ENCODE peak calls at places on chromosomes 11 and 22, in six cellular contexts. C, D, I, J, W and Q are unnamed samples.

GRCh38 chr11:69489031-69489745 is 7.7 kb downstream of the LINC01488 start:
- DNase-seq in D (no peak), I (no peak), C (no peak), W (no peak), J (no peak), Q (no peak)

GRCh38 chr11:122145715-122146274 is 29.8 kb upstream of the BLID start:
- DNase-seq in J (no peak), W (no peak), C (no peak), D (no peak), I (no peak), Q (no peak)

GRCh38 chr11:75273989-75274391 is 33.4 kb downstream of the TPBGL start:
- DNase-seq in I (no peak), J (no peak), W (no peak), D (no peak), C (no peak), Q (no peak)

GRCh38 chr22:24695958-24696511 is 78.5 kb downstream of the PIWIL3 start:
- DNase-seq in I (peak), D (no peak), C (no peak), W (no peak), J (peak), Q (no peak)

GRCh38 chr11:102757823-102758549 is 22.4 kb downstream of the MMP10 start:
- DNase-seq in J (peak), D (no peak), W (no peak), C (no peak), I (no peak), Q (no peak)

GRCh38 chr11:75931124-75931523 is 116.1 kb downstream of the UVRAG start:
- DNase-seq in J (peak), C (no peak), W (no peak), D (no peak), I (no peak), Q (no peak)

GRCh38 chr11:58675344-58676155 is 53.1 kb downstream of the CNTF start:
- DNase-seq in I (peak), J (peak), W (peak), C (peak), D (no peak), Q (peak)

GRCh38 chr11:69075421-69076128 is 26.8 kb downstream of the TPCN2 start:
- DNase-seq in J (peak), C (no peak), W (no peak), D (no peak), I (no peak), Q (peak)

GRCh38 chr11:78344114-78344513 is 73.5 kb downstream of the GAB2 start:
- DNase-seq in W (no peak), C (no peak), D (no peak), J (no peak), I (no peak), Q (no peak)

GRCh38 chr11:64016512-64016911 is 19.2 kb upstream of the FLRT1 start:
- DNase-seq in W (no peak), D (no peak), C (no peak), I (no peak), J (no peak), Q (no peak)

GRCh38 chr11:29957406-29957805 is 59.4 kb downstream of the KCNA4 start:
- DNase-seq in I (no peak), W (no peak), D (no peak), C (peak), J (no peak), Q (no peak)

GRCh38 chr11:3028808-3029207 is 28.4 kb downstream of the CARS1 start:
- DNase-seq in W (no peak), J (no peak), I (peak), D (no peak), C (no peak), Q (no peak)

GRCh38 chr11:11450744-11451362 is 97.8 kb upstream of the CSNK2A3 start:
- DNase-seq in J (peak), D (no peak), C (no peak), W (no peak), I (no peak), Q (no peak)

GRCh38 chr22:49670610-49671330 is 156.9 kb downstream of the BRD1 start:
- DNase-seq in D (no peak), W (no peak), C (peak), J (no peak), I (no peak), Q (no peak)

GRCh38 chr11:26287067-26287518 is 44.8 kb upstream of the ANO3 start:
- DNase-seq in D (no peak), J (no peak), W (no peak), C (no peak), I (no peak), Q (no peak)

GRCh38 chr11:47259178-47259977 is 1.6 kb downstream of the NR1H3 start:
- DNase-seq in D (no peak), W (peak), J (no peak), I (peak), C (peak), Q (no peak)

GRCh38 chr11:126113012-126113411 is 50.3 kb upstream of the CDON start:
- DNase-seq in I (no peak), D (no peak), C (no peak), W (no peak), J (no peak), Q (no peak)

GRCh38 chr11:111819161-111820058 is 52.0 kb downstream of the ALG9 start:
- DNase-seq in W (peak), D (no peak), I (no peak), J (peak), C (peak), Q (no peak)

GRCh38 chr11:108713076-108713790 is 48.4 kb downstream of the DDX10 start:
- DNase-seq in J (no peak), C (no peak), W (no peak), I (no peak), D (no peak), Q (no peak)

GRCh38 chr11:75450826-75451783 is 18.1 kb upstream of the KLHL35 start:
- DNase-seq in C (peak), J (no peak), D (no peak), I (no peak), W (no peak), Q (no peak)

GRCh38 chr22:32648486-32648885 is 153.0 kb upstream of the TIMP3 start:
- DNase-seq in D (no peak), I (no peak), J (no peak), C (no peak), W (no peak), Q (no peak)

GRCh38 chr22:32646476-32646875 is 155.0 kb upstream of the TIMP3 start:
- DNase-seq in I (no peak), J (no peak), C (no peak), D (no peak), W (no peak), Q (no peak)

GRCh38 chr22:32643246-32643645 is 158.3 kb upstream of the TIMP3 start:
- DNase-seq in D (no peak), I (no peak), W (no peak), C (no peak), J (no peak), Q (no peak)

GRCh38 chr22:32649515-32650200 is 151.8 kb upstream of the TIMP3 start:
- DNase-seq in D (no peak), C (no peak), I (no peak), J (no peak), W (no peak), Q (peak)

DNA sequence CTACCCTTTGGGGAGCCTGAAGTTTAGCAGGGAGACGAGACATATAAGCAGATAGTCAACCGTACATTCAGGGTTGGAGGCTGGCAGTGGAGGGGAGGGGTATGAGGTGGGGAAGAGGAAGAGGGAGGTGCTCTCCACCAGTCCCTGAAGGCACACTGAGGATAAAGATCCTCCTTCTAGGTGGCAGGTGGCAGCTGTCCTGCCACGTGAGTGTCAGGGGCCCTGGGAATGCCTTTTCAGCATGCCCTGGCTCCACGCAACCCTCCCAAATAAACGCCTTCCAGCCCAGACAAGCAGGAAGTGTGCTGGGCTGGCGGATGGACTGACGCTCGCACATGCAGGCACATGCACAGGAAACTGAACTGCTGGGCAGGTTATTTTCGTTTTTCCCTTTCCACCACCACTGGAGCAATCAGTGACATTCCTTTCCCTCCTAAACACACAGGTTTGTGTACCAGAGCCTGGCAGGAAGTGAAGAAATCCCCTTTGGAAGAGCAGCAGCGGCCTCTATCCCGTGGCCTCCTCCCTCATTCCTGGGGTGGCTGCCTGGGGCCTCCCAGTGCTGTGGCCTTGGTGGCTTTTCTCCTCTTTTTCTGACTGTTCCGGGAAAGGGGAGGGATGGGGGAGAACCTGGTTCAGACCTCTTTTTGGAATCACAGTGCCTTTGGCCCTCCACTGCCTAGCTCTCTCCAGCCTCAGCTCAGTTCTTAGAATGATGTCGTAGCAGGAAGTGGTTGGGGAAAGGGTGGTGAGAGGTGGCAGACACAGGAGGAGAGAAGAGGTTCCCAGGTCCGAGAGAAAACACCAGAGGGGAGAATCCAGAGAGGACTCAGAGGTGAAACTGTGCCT is 157.0 kb upstream of the TIMP3 start:
- DNase-seq in D (no peak), W (peak), C (no peak), I (peak), J (no peak), Q (no peak)
- H3K27ac ChIP-seq in D (no peak), W (peak), C (no peak), I (peak), J (peak), Q (peak)

GRCh38 chr11:96150609-96151008 is 192.4 kb downstream of the MAML2 start:
- DNase-seq in C (no peak), I (no peak), D (no peak), W (no peak), J (no peak), Q (no peak)
- H3K27ac ChIP-seq in C (no peak), I (no peak), D (no peak), W (peak), J (peak), Q (no peak)

GRCh38 chr11:1220941-1221721 is 1.7 kb upstream of the MUC5B start:
- DNase-seq in W (no peak), J (no peak), C (no peak), I (no peak), D (no peak), Q (no peak)

GRCh38 chr11:1218788-1219445 is 3.9 kb upstream of the MUC5B start:
- DNase-seq in D (no peak), W (no peak), C (no peak), I (no peak), J (no peak), Q (no peak)

GRCh38 chr11:1218256-1218787 is 4.5 kb upstream of the MUC5B start:
- DNase-seq in D (no peak), C (no peak), W (no peak), I (no peak), J (no peak), Q (no peak)

GRCh38 chr11:1219836-1220810 is 2.7 kb upstream of the MUC5B start:
- DNase-seq in J (no peak), I (no peak), W (no peak), C (no peak), D (no peak), Q (no peak)

GRCh38 chr11:1219446-1219835 is 3.4 kb upstream of the MUC5B start:
- DNase-seq in J (no peak), D (no peak), W (no peak), C (no peak), I (no peak), Q (no peak)
- H3K27ac ChIP-seq in J (no peak), D (no peak), W (peak), C (peak), I (no peak), Q (no peak)

GRCh38 chr22:44311855-44312170 is 938 bp downstream of the SHISAL1 start:
- DNase-seq in J (no peak), C (no peak), W (no peak), D (no peak), I (no peak), Q (no peak)

GRCh38 chr22:44311104-44311854 is 1.5 kb downstream of the SHISAL1 start:
- DNase-seq in W (no peak), I (no peak), J (no peak), C (no peak), D (no peak), Q (no peak)

GRCh38 chr22:44313385-44314006 is 745 bp upstream of the SHISAL1 start:
- DNase-seq in C (no peak), J (no peak), D (no peak), W (no peak), I (no peak), Q (no peak)

GRCh38 chr22:44314425-44315067 is 1.8 kb upstream of the SHISAL1 start:
- DNase-seq in J (no peak), W (no peak), D (no peak), I (peak), C (no peak), Q (no peak)

GRCh38 chr22:44312766-44313165 is at the start of gene SHISAL1:
- DNase-seq in W (no peak), I (no peak), D (no peak), C (no peak), J (no peak), Q (no peak)
- H3K27ac ChIP-seq in W (no peak), I (no peak), D (no peak), C (no peak), J (no peak), Q (no peak)

GRCh38 chr11:124875401-124875800 is 10.2 kb downstream of the ROBO3 start:
- DNase-seq in J (no peak), D (no peak), I (no peak), W (no peak), C (no peak), Q (no peak)

GRCh38 chr11:124877631-124878496 is 12.6 kb downstream of the ROBO3 start:
- DNase-seq in I (no peak), J (no peak), C (no peak), D (no peak), W (peak), Q (no peak)

GRCh38 chr11:124875943-124876817 is 10.9 kb downstream of the ROBO3 start:
- DNase-seq in C (peak), W (peak), I (peak), J (peak), D (peak), Q (peak)

GRCh38 chr11:124878497-124879228 is 13.4 kb downstream of the ROBO3 start:
- DNase-seq in D (no peak), J (no peak), W (peak), C (no peak), I (no peak), Q (no peak)

GRCh38 chr11:124876818-124877630 is 11.8 kb downstream of the ROBO3 start:
- DNase-seq in W (no peak), C (no peak), D (no peak), I (peak), J (no peak), Q (no peak)
- H3K27ac ChIP-seq in W (peak), C (peak), D (no peak), I (peak), J (peak), Q (peak)

GRCh38 chr11:57251491-57252104 is 14.5 kb upstream of the APLNR start:
- DNase-seq in C (no peak), D (no peak), I (peak), W (peak), J (no peak), Q (no peak)

GRCh38 chr11:57244911-57245310 is 7.9 kb upstream of the APLNR start:
- DNase-seq in D (no peak), J (no peak), W (no peak), I (no peak), C (no peak), Q (no peak)

GRCh38 chr11:57251037-57251436 is 14.0 kb upstream of the APLNR start:
- DNase-seq in I (no peak), D (no peak), J (no peak), W (no peak), C (no peak), Q (no peak)

GRCh38 chr11:57248780-57249383 is 11.8 kb upstream of the APLNR start:
- DNase-seq in I (peak), J (peak), D (peak), W (peak), C (peak), Q (peak)

DNA sequence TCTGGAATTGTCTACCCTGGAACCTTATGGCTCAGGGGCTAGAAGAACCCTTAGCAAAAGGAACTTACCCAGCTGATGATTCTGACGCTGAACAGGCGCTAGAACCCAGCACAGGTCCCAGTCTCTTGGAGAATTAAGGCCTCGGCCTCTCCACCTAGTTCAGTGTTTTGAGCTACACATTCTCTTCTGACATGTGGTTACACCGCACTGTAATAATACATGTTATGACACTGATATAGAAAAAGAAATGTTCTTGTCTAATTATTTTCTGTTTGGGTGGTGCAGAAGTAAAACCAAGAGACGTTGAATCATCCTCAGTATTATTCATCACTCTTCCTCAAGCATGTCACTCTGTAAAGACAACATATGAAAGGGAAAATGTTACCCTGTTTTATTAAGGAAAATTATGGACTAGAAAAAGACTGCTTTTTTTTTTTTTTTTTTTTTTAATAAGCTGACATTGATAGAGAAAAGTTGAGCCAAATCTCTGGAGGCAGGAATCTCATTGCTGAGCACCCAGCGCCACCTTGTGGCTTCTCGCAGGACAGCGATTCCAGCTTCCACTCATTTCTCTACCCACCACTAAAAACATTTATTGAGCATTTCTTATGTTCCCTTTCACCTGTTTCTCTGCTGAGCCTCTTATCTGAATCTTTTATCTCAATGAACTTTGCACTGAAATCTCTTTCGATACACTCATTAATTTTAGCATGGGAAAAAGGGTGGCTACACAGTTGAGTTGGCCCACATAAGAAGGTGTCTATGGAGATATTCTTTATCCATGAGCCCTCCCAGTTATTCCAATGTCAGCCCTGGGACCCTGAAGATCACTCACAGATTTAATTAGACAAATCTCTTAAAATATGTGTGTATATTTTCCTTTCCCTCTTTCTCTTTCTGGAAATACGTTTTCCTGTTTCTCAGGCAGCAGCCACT is 12.6 kb upstream of the APLNR start:
- DNase-seq in D (no peak), J (peak), C (peak), W (peak), I (peak), Q (no peak)
- H3K27ac ChIP-seq in D (no peak), J (no peak), C (no peak), W (no peak), I (no peak), Q (no peak)

DNA sequence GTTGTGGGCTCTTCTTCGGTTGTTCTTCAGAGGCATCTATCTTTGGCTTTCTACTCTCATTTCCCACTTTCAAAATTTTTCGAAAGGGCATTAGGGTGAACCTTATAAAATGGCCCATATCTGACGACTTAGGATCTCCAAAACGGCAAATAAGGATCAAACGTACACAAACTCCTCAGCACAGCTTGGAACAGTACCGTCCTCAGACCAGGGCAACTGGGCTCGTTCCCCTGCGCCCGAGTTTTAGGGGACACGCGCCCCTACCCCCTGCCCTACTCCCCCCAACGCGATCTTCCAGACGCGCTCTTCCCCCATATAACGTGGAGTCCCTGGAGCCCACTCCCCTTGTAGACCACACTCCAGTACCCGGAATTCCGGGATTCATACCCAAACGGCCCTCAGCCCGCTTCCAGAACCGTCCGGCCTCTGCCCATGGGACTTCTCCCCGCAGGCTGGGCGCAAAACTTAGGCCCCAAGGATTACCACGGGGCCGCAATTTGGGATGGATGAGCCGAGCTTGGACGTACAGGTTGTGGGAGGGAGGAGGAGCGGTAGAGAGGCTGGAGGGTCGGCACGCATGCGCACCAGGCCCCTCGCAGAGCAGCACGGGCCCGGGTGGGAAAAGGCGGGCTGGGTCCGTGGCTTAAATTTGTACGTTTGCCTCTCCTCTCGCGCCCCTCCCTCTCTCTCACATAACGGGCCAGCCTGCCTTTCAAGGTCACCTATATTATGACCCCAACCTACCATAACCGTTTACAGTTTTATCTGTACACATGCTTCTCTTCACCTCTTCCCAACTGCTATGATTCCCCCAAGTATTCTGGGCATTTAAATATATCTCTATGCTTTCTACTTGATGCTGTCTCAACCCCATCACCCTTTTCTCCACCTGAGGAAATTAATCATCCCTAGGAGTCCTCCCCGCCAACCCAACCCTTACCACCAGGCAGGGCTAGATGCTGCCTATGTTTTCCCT is 3.4 kb downstream of the CCDC89 start:
- DNase-seq in W (peak), D (no peak), J (peak), C (peak), I (no peak), Q (no peak)
- H3K27ac ChIP-seq in W (peak), D (no peak), J (no peak), C (no peak), I (no peak), Q (no peak)

GRCh38 chr22:20526305-20526627 is 18.9 kb downstream of the MED15 start:
- DNase-seq in D (no peak), W (no peak), C (no peak), I (no peak), J (no peak), Q (no peak)
- H3K27ac ChIP-seq in D (no peak), W (peak), C (no peak), I (no peak), J (peak), Q (no peak)

DNA sequence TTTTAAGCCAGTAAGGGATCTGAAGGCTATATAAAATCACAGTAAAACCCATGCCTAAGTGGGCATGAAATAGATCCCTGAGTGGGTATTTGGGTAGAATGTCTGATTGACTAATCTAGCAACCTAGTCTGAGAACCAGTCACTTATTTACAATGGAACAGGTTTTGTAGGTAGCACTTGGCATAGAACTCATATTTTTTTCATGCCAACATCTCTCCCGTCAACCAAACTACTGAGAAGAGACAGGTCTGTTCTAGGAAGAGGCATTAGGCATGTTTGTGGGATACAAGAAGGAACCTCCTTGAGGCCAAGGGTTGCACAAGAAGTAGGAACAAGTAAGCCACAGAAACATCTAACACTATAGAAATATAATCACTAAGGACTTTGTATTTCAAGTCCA is 840.4 kb upstream of the TENM4 start:
- DNase-seq in J (no peak), D (no peak), W (no peak), I (peak), C (no peak), Q (no peak)
- H3K27ac ChIP-seq in J (no peak), D (no peak), W (no peak), I (no peak), C (no peak), Q (no peak)